ENCODE peak calls at places on chromosomes 1 and 21, in eight cellular contexts. One of them, this sample, is unnamed.

GRCh38 chr1:42922687-42923366 is 35.8 kb downstream of the SLC2A1 start:
- DNase-seq in HT-29: peak
- DNase-seq in cerebellum: peak
- DNase-seq in nephron progenitor cell: peak
- DNase-seq in CD8-positive, alpha-beta T cell: no peak
- DNase-seq in AG04450: no peak
- DNase-seq in SHP77: peak
- DNase-seq in fibroblast of pulmonary artery: peak
- DNase-seq in this sample: peak

GRCh38 chr1:7136166-7136953 is 351.1 kb downstream of the CAMTA1 start:
- DNase-seq in HT-29: no peak
- DNase-seq in cerebellum: no peak
- DNase-seq in nephron progenitor cell: no peak
- DNase-seq in CD8-positive, alpha-beta T cell: no peak
- DNase-seq in AG04450: no peak
- DNase-seq in SHP77: no peak
- DNase-seq in fibroblast of pulmonary artery: no peak
- DNase-seq in this sample: no peak

GRCh38 chr1:236502972-236503639 is 20.7 kb upstream of the LGALS8 start:
- DNase-seq in HT-29: peak
- DNase-seq in cerebellum: peak
- DNase-seq in nephron progenitor cell: peak
- DNase-seq in CD8-positive, alpha-beta T cell: no peak
- DNase-seq in AG04450: peak
- DNase-seq in SHP77: no peak
- DNase-seq in fibroblast of pulmonary artery: peak
- DNase-seq in this sample: peak

GRCh38 chr1:21003281-21003680 is 173.4 kb downstream of the EIF4G3 start:
- DNase-seq in HT-29: no peak
- DNase-seq in cerebellum: no peak
- DNase-seq in nephron progenitor cell: no peak
- DNase-seq in CD8-positive, alpha-beta T cell: no peak
- DNase-seq in AG04450: no peak
- DNase-seq in SHP77: no peak
- DNase-seq in fibroblast of pulmonary artery: no peak
- DNase-seq in this sample: no peak

GRCh38 chr1:211830055-211830329 is 571 bp downstream of the LPGAT1 start:
- DNase-seq in HT-29: no peak
- DNase-seq in cerebellum: no peak
- DNase-seq in nephron progenitor cell: peak
- DNase-seq in CD8-positive, alpha-beta T cell: no peak
- DNase-seq in AG04450: no peak
- DNase-seq in SHP77: no peak
- DNase-seq in fibroblast of pulmonary artery: no peak
- DNase-seq in this sample: no peak

GRCh38 chr21:35614412-35614901 is 445.9 kb downstream of the SETD4 start:
- DNase-seq in HT-29: no peak
- DNase-seq in cerebellum: no peak
- DNase-seq in nephron progenitor cell: no peak
- DNase-seq in CD8-positive, alpha-beta T cell: no peak
- DNase-seq in AG04450: no peak
- DNase-seq in SHP77: no peak
- DNase-seq in fibroblast of pulmonary artery: peak
- DNase-seq in this sample: no peak

GRCh38 chr1:153677718-153678518 is 570 bp upstream of the NPR1 start:
- DNase-seq in HT-29: peak
- DNase-seq in cerebellum: peak
- DNase-seq in nephron progenitor cell: peak
- DNase-seq in CD8-positive, alpha-beta T cell: no peak
- DNase-seq in AG04450: no peak
- DNase-seq in SHP77: peak
- DNase-seq in fibroblast of pulmonary artery: peak
- DNase-seq in this sample: peak

GRCh38 chr1:242467556-242468145 is 56.8 kb downstream of the PLD5 start:
- DNase-seq in HT-29: peak
- DNase-seq in cerebellum: peak
- DNase-seq in nephron progenitor cell: peak
- DNase-seq in CD8-positive, alpha-beta T cell: no peak
- DNase-seq in AG04450: no peak
- DNase-seq in SHP77: peak
- DNase-seq in fibroblast of pulmonary artery: peak
- DNase-seq in this sample: peak

GRCh38 chr1:24830680-24831272 is 85.5 kb downstream of the CLIC4 start:
- DNase-seq in HT-29: peak
- DNase-seq in cerebellum: peak
- DNase-seq in nephron progenitor cell: no peak
- DNase-seq in CD8-positive, alpha-beta T cell: no peak
- DNase-seq in AG04450: peak
- DNase-seq in SHP77: peak
- DNase-seq in fibroblast of pulmonary artery: peak
- DNase-seq in this sample: peak

GRCh38 chr1:201461783-201462441 is 7.1 kb downstream of the PHLDA3 start:
- DNase-seq in HT-29: peak
- DNase-seq in cerebellum: no peak
- DNase-seq in nephron progenitor cell: no peak
- DNase-seq in CD8-positive, alpha-beta T cell: no peak
- DNase-seq in AG04450: peak
- DNase-seq in SHP77: no peak
- DNase-seq in fibroblast of pulmonary artery: peak
- DNase-seq in this sample: peak

GRCh38 chr21:32482565-32483292 is 70.2 kb downstream of the EVA1C start:
- DNase-seq in HT-29: no peak
- DNase-seq in cerebellum: no peak
- DNase-seq in nephron progenitor cell: no peak
- DNase-seq in CD8-positive, alpha-beta T cell: no peak
- DNase-seq in AG04450: no peak
- DNase-seq in SHP77: no peak
- DNase-seq in fibroblast of pulmonary artery: no peak
- DNase-seq in this sample: no peak

GRCh38 chr1:201562257-201562656 is 23.3 kb downstream of the NAV1 start:
- DNase-seq in HT-29: no peak
- DNase-seq in cerebellum: no peak
- DNase-seq in nephron progenitor cell: peak
- DNase-seq in CD8-positive, alpha-beta T cell: no peak
- DNase-seq in AG04450: peak
- DNase-seq in SHP77: no peak
- DNase-seq in fibroblast of pulmonary artery: peak
- DNase-seq in this sample: no peak